ENCODE peak calls at places on chromosomes 4 and X, in four cellular contexts. I, H, F and D are unnamed samples.
A peak's percentile ranks its signal among the peaks of the same experiment; 100 is the strongest.

GRCh38 chr4:137993232-137993631 is 248.9 kb downstream of the SLC7A11 start:
- ATAC-seq in I (no peak), H (no peak), F (no peak), D (no peak)

GRCh38 chr4:121192500-121192899 is 28.4 kb upstream of the TNIP3 start:
- ATAC-seq in I (no peak), H (no peak), F (no peak), D (peak; percentile 41)

GRCh38 chr4:1072830-1073446 is 40.4 kb downstream of the RNF212 start:
- ATAC-seq in I (peak; percentile 88), H (peak; percentile 81), F (peak; percentile 99), D (peak; percentile 87)

GRCh38 chr4:24583451-24584174 is 741 bp downstream of the DHX15 start:
- ATAC-seq in I (peak; percentile 33), H (peak; percentile 72), F (peak; percentile 55), D (peak; percentile 34)

GRCh38 chr4:39933689-39934590 is 43.8 kb downstream of the PDS5A start:
- ATAC-seq in I (no peak), H (no peak), F (no peak), D (peak; percentile 56)

GRCh38 chrX:109440475-109440874 is 41.4 kb downstream of the GUCY2F start:
- ATAC-seq in I (no peak), H (no peak), F (no peak), D (no peak)

GRCh38 chr4:111537165-111537564 is 608.1 kb upstream of the FAM241A start:
- ATAC-seq in I (no peak), H (no peak), F (no peak), D (no peak)

GRCh38 chr4:37765741-37766140 is 60.7 kb upstream of the PGM2 start:
- ATAC-seq in I (peak; percentile 42), H (no peak), F (no peak), D (peak; percentile 51)

GRCh38 chr4:48877827-48878535 is 28.6 kb downstream of the OCIAD2 start:
- ATAC-seq in I (no peak), H (no peak), F (no peak), D (no peak)

GRCh38 chr4:100076753-100077152 is 113.5 kb downstream of the DDIT4L start:
- ATAC-seq in I (peak; percentile 37), H (no peak), F (no peak), D (peak; percentile 88)

GRCh38 chr4:7183161-7183560 is 9.2 kb upstream of the SORCS2 start:
- ATAC-seq in I (peak; percentile 91), H (no peak), F (no peak), D (peak; percentile 99)

GRCh38 chr4:145804134-145804533 is 124.2 kb downstream of the C4orf51 start:
- ATAC-seq in I (no peak), H (no peak), F (no peak), D (no peak)

GRCh38 chrX:149568701-149569296 is 18.5 kb downstream of the MAGEA9B start:
- ATAC-seq in I (no peak), H (no peak), F (no peak), D (no peak)

GRCh38 chr4:126938023-126938422 is 694.7 kb upstream of the INTU start:
- ATAC-seq in I (no peak), H (no peak), F (no peak), D (no peak)

GRCh38 chr4:95585016-95585695 is 36.4 kb upstream of the UNC5C start:
- ATAC-seq in I (no peak), H (no peak), F (no peak), D (peak; percentile 50)

GRCh38 chrX:69501433-69501832 is 2.7 kb upstream of the NALF2 start:
- ATAC-seq in I (no peak), H (no peak), F (no peak), D (no peak)

GRCh38 chr4:94472056-94472826 is 20.5 kb downstream of the PDLIM5 start:
- ATAC-seq in I (no peak), H (peak; percentile 45), F (peak; percentile 42), D (no peak)

GRCh38 chr4:21982087-21982486 is 33.5 kb upstream of the KCNIP4 start:
- ATAC-seq in I (no peak), H (no peak), F (no peak), D (no peak)

GRCh38 chr4:151417164-151417571 is 8.2 kb downstream of the FHIP1A start:
- ATAC-seq in I (no peak), H (no peak), F (no peak), D (no peak)

GRCh38 chr4:23923840-23924239 is 34.0 kb upstream of the PPARGC1A start:
- ATAC-seq in I (no peak), H (no peak), F (peak; percentile 82), D (no peak)

GRCh38 chr4:38071801-38072567 is 111.8 kb downstream of the PTTG2 start:
- ATAC-seq in I (no peak), H (no peak), F (peak; percentile 14), D (no peak)

GRCh38 chr4:18923496-18924161 is 902.1 kb upstream of the LCORL start:
- ATAC-seq in I (no peak), H (no peak), F (peak; percentile 86), D (no peak)

GRCh38 chr4:24598025-24598424 is 13.7 kb upstream of the DHX15 start:
- ATAC-seq in I (no peak), H (peak; percentile 66), F (peak; percentile 95), D (no peak)